ENCODE peak calls at places on chromosome 12, in five cellular contexts. C is stimulated activated CD8-positive, alpha-beta memory T cell treated with anti-CD3 and anti-CD28 coated beads, Interleukin-12 subunit alpha, Interleukin-12 subunit beta, amount 100 ng/mL, for 1 hour; I is T-helper 22 cell; T is fibroblast of the aortic adventitia; E is activated CD8-positive, alpha-beta memory T cell treated with anti-CD3 and anti-CD28 coated beads for 48 hours. S is an unnamed sample.

GRCh38 chr12:65948320-65949008 is 124.2 kb downstream of the HMGA2 start:
- DNase-seq in C (no peak), I (no peak), T (peak), E (no peak), S (no peak)

GRCh38 chr12:2637371-2637770 is 157.4 kb upstream of the FKBP4 start:
- DNase-seq in C (no peak), I (no peak), T (no peak), E (no peak), S (no peak)

GRCh38 chr12:57095440-57095839 is 6.5 kb downstream of the NAB2 start:
- DNase-seq in C (no peak), I (no peak), T (no peak), E (no peak), S (no peak)

GRCh38 chr12:128388461-128388921 is 121.5 kb downstream of the TMEM132C start:
- DNase-seq in C (no peak), I (no peak), T (no peak), E (no peak), S (no peak)

GRCh38 chr12:83224012-83224411 is 537.3 kb downstream of the TMTC2 start:
- DNase-seq in C (no peak), I (no peak), T (no peak), E (no peak), S (no peak)

GRCh38 chr12:25500651-25501050 is 52.4 kb downstream of the LMNTD1 start:
- DNase-seq in C (no peak), I (no peak), T (peak), E (no peak), S (no peak)

GRCh38 chr12:62761658-62762057 is 173.3 kb downstream of the PPM1H start:
- DNase-seq in C (no peak), I (no peak), T (peak), E (no peak), S (no peak)

GRCh38 chr12:105698047-105698446 is 367.6 kb downstream of the C12orf75 start:
- DNase-seq in C (no peak), I (no peak), T (no peak), E (no peak), S (peak)

GRCh38 chr12:116820077-116820656 is 61.1 kb downstream of the HRK start:
- DNase-seq in C (no peak), I (no peak), T (no peak), E (no peak), S (no peak)